ENCODE peak calls at places on chromosomes 4 and X, in seven cellular contexts. K is stomach, R is bronchial epithelial cell, L is A549, H is left ventricle myocardium inferior, M is sigmoid colon, E is choroid plexus epithelial cell. G is an unnamed sample.

GRCh38 chr4:87567191-87567590 is 38.0 kb upstream of the SPARCL1 start:
- DNase-seq in K (no peak), R (peak; percentile 61), L (no peak), H (no peak), M (no peak), E (no peak), G (no peak)

GRCh38 chr4:113057891-113058290 is 8.4 kb downstream of the ANK2 start:
- DNase-seq in K (no peak), R (peak; percentile 45), L (peak; percentile 11), H (no peak), M (no peak), E (peak; percentile 9), G (no peak)

GRCh38 chrX:12971282-12972003 is 3.5 kb upstream of the TMSB4X start:
- DNase-seq in K (peak; percentile 79), R (no peak), L (no peak), H (peak; percentile 38), M (no peak), E (no peak), G (peak; percentile 41)

GRCh38 chr4:9825049-9825448 is 43.6 kb downstream of the DRD5 start:
- DNase-seq in K (no peak), R (peak; percentile 36), L (no peak), H (no peak), M (no peak), E (no peak), G (no peak)

GRCh38 chr4:6020633-6021032 is 2.4 kb upstream of the C4orf50 start:
- DNase-seq in K (no peak), R (no peak), L (no peak), H (no peak), M (no peak), E (no peak), G (no peak)

GRCh38 chrX:150887906-150888465 is 10.5 kb downstream of the CD99L2 start:
- DNase-seq in K (no peak), R (peak; percentile 45), L (peak; percentile 18), H (no peak), M (no peak), E (peak; percentile 38), G (no peak)

GRCh38 chrX:17520206-17520605 is 145.2 kb downstream of the NHS start:
- DNase-seq in K (no peak), R (no peak), L (no peak), H (no peak), M (no peak), E (no peak), G (no peak)

GRCh38 chrX:51336584-51336983 is 4.0 kb downstream of the NUDT10 start:
- DNase-seq in K (no peak), R (peak; percentile 35), L (peak; percentile 47), H (no peak), M (no peak), E (peak; percentile 60), G (no peak)

GRCh38 chrX:54447461-54447860 is 7.3 kb downstream of the TSR2 start:
- DNase-seq in K (no peak), R (peak; percentile 0), L (peak; percentile 30), H (no peak), M (no peak), E (peak; percentile 28), G (no peak)

GRCh38 chr4:121408-122084 is 2.8 kb upstream of the ZNF718 start:
- DNase-seq in K (no peak), R (no peak), L (no peak), H (no peak), M (no peak), E (no peak), G (no peak)

GRCh38 chr4:102606846-102607440 is 105.8 kb downstream of the NFKB1 start:
- DNase-seq in K (peak; percentile 87), R (peak; percentile 21), L (no peak), H (no peak), M (no peak), E (no peak), G (no peak)

GRCh38 chr4:16026155-16026761 is 57.6 kb downstream of the PROM1 start:
- DNase-seq in K (no peak), R (peak; percentile 63), L (peak; percentile 56), H (no peak), M (no peak), E (peak; percentile 82), G (no peak)

GRCh38 chr4:180664766-180665368 is 1578.3 kb upstream of the TENM3 start:
- DNase-seq in K (peak; percentile 66), R (peak; percentile 75), L (peak; percentile 81), H (no peak), M (peak; percentile 72), E (peak; percentile 96), G (no peak)

GRCh38 chrX:68273887-68274286 is 159.4 kb downstream of the OPHN1 start:
- DNase-seq in K (no peak), R (peak; percentile 2), L (peak; percentile 25), H (no peak), M (no peak), E (peak; percentile 50), G (no peak)

GRCh38 chr4:65580551-65580950 is 89.7 kb downstream of the EPHA5 start:
- DNase-seq in K (no peak), R (no peak), L (peak; percentile 18), H (no peak), M (no peak), E (peak; percentile 46), G (no peak)
- TF ChIP-seq CTCF in K (no peak), R (no peak), L (no peak), H (no peak), M (no peak), E (peak; percentile 29), G (no peak)

GRCh38 chr4:140052050-140052449 is 101.9 kb downstream of the MAML3 start:
- DNase-seq in K (peak; percentile 60), R (peak; percentile 36), L (peak; percentile 51), H (peak; percentile 47), M (no peak), E (peak; percentile 75), G (peak; percentile 35)

GRCh38 chr4:140047781-140048180 is 106.2 kb downstream of the MAML3 start:
- DNase-seq in K (no peak), R (no peak), L (no peak), H (no peak), M (no peak), E (no peak), G (no peak)

GRCh38 chr4:140049024-140049923 is 104.7 kb downstream of the MAML3 start:
- DNase-seq in K (peak; percentile 49), R (peak; percentile 30), L (peak; percentile 91), H (no peak), M (peak; percentile 72), E (peak; percentile 69), G (peak; percentile 14)

GRCh38 chr4:140048419-140049022 is 105.5 kb downstream of the MAML3 start:
- DNase-seq in K (no peak), R (no peak), L (no peak), H (no peak), M (no peak), E (no peak), G (no peak)

GRCh38 chr4:140049924-140050681 is 103.9 kb downstream of the MAML3 start:
- DNase-seq in K (no peak), R (no peak), L (peak; percentile 86), H (no peak), M (no peak), E (peak; percentile 70), G (no peak)
- TF ChIP-seq CTCF in K (no peak), R (peak; percentile 37), L (peak; percentile 54), H (peak; percentile 46), M (no peak), E (peak; percentile 77), G (no peak)

GRCh38 chr4:37434469-37434868 is 189.9 kb downstream of the NWD2 start:
- DNase-seq in K (no peak), R (peak; percentile 33), L (peak; percentile 6), H (no peak), M (no peak), E (peak; percentile 28), G (no peak)
- TF ChIP-seq CTCF in K (no peak), R (no peak), L (peak; percentile 17), H (no peak), M (no peak), E (peak; percentile 16), G (no peak)

GRCh38 chr4:90415116-90415515 is 287.9 kb downstream of the CCSER1 start:
- DNase-seq in K (no peak), R (no peak), L (no peak), H (no peak), M (no peak), E (no peak), G (no peak)

DNA sequence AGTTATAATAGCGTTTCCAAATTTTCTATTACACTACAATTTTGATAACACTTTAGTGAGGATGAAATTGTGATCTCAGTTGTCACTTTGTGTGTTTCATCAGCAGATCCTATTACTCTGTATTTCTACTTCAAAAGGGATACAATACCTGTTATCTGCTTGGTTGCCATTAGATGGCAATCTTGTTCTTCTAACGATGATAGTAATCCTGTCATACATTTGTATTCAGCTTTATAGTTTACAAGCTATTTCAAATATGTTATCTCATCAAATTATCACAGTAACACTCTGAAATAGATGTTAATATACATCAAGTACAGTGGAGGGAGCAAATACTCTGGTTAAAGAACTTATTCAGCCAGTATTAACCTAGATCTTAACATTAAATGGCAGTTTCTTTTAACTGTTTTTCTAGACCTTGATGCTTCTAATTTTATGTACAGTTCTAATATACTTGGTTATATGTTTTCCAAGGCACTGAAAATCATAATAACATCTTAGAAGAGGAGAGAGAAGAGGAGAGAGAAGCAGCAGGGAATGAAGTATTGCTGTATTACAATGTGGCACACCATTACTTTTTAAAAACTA is 292.0 kb downstream of the CCSER1 start:
- DNase-seq in K (no peak), R (peak; percentile 64), L (peak; percentile 33), H (no peak), M (no peak), E (peak; percentile 65), G (no peak)
- TF ChIP-seq CTCF in K (no peak), R (peak; percentile 45), L (peak; percentile 60), H (peak; percentile 55), M (no peak), E (peak; percentile 62), G (no peak)

DNA sequence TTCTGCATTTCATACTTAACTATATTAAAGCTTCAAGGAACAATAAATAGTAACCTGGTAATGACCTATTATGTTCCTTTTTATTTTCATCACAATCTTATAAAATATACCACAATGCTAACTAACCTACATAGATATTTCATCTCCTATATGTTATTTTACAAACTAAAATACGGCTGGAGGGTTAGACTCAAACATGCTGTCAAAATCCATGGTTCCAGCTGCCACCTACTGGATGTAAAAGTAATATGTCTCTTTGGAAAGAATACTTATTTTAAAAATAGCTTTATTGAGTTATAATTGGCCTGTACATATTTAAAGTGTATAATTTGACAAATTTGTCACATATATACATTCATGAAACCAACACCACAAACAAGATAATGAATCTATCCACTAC is 15.0 kb downstream of the RGN start:
- DNase-seq in K (no peak), R (peak; percentile 15), L (peak; percentile 38), H (no peak), M (no peak), E (peak; percentile 67), G (no peak)
- TF ChIP-seq CTCF in K (peak; percentile 13), R (no peak), L (peak; percentile 66), H (peak; percentile 48), M (peak; percentile 17), E (peak; percentile 49), G (peak; percentile 39)